ENCODE peak calls at places on chromosomes 6 and 20, in six cellular contexts. One of them, this sample, is unnamed.

GRCh38 chr20:45969712-45970634 is 2.0 kb downstream of the ZNF335 start:
- DNase-seq in left lung: no peak
- DNase-seq in Calu3: peak
- DNase-seq in fibroblast of the aortic adventitia: peak
- DNase-seq in glutamatergic neuron: no peak
- DNase-seq in astrocyte of the spinal cord: peak
- DNase-seq in this sample: no peak

GRCh38 chr6:26743157-26743821 is 83.7 kb upstream of the ZNF322 start:
- DNase-seq in left lung: no peak
- DNase-seq in Calu3: no peak
- DNase-seq in fibroblast of the aortic adventitia: peak
- DNase-seq in glutamatergic neuron: peak
- DNase-seq in astrocyte of the spinal cord: peak
- DNase-seq in this sample: peak

GRCh38 chr20:36547186-36548005 is 6.1 kb downstream of the MYL9 start:
- DNase-seq in left lung: no peak
- DNase-seq in Calu3: no peak
- DNase-seq in fibroblast of the aortic adventitia: no peak
- DNase-seq in glutamatergic neuron: no peak
- DNase-seq in astrocyte of the spinal cord: no peak
- DNase-seq in this sample: no peak

GRCh38 chr6:7784706-7785105 is 58.8 kb downstream of the BMP6 start:
- DNase-seq in left lung: no peak
- DNase-seq in Calu3: no peak
- DNase-seq in fibroblast of the aortic adventitia: no peak
- DNase-seq in glutamatergic neuron: no peak
- DNase-seq in astrocyte of the spinal cord: no peak
- DNase-seq in this sample: no peak

GRCh38 chr6:14286144-14286543 is 168.6 kb downstream of the CD83 start:
- DNase-seq in left lung: no peak
- DNase-seq in Calu3: no peak
- DNase-seq in fibroblast of the aortic adventitia: peak
- DNase-seq in glutamatergic neuron: no peak
- DNase-seq in astrocyte of the spinal cord: peak
- DNase-seq in this sample: no peak

GRCh38 chr6:106309024-106309423 is 16.5 kb downstream of the ATG5 start:
- DNase-seq in left lung: no peak
- DNase-seq in Calu3: no peak
- DNase-seq in fibroblast of the aortic adventitia: peak
- DNase-seq in glutamatergic neuron: no peak
- DNase-seq in astrocyte of the spinal cord: no peak
- DNase-seq in this sample: no peak

GRCh38 chr6:23329091-23329490 is 759.7 kb downstream of the HDGFL1 start:
- DNase-seq in left lung: no peak
- DNase-seq in Calu3: no peak
- DNase-seq in fibroblast of the aortic adventitia: no peak
- DNase-seq in glutamatergic neuron: no peak
- DNase-seq in astrocyte of the spinal cord: no peak
- DNase-seq in this sample: no peak

GRCh38 chr20:6908673-6909072 is 141.2 kb downstream of the BMP2 start:
- DNase-seq in left lung: no peak
- DNase-seq in Calu3: no peak
- DNase-seq in fibroblast of the aortic adventitia: no peak
- DNase-seq in glutamatergic neuron: no peak
- DNase-seq in astrocyte of the spinal cord: no peak
- DNase-seq in this sample: no peak

GRCh38 chr6:113172531-113172966 is 684.6 kb upstream of the MARCKS start:
- DNase-seq in left lung: no peak
- DNase-seq in Calu3: no peak
- DNase-seq in fibroblast of the aortic adventitia: peak
- DNase-seq in glutamatergic neuron: no peak
- DNase-seq in astrocyte of the spinal cord: no peak
- DNase-seq in this sample: no peak

GRCh38 chr6:10203651-10204050 is 211.2 kb downstream of the TFAP2A start:
- DNase-seq in left lung: no peak
- DNase-seq in Calu3: no peak
- DNase-seq in fibroblast of the aortic adventitia: no peak
- DNase-seq in glutamatergic neuron: no peak
- DNase-seq in astrocyte of the spinal cord: no peak
- DNase-seq in this sample: no peak

GRCh38 chr6:37622639-37623038 is 75.0 kb downstream of the MDGA1 start:
- DNase-seq in left lung: no peak
- DNase-seq in Calu3: no peak
- DNase-seq in fibroblast of the aortic adventitia: no peak
- DNase-seq in glutamatergic neuron: no peak
- DNase-seq in astrocyte of the spinal cord: no peak
- DNase-seq in this sample: no peak

GRCh38 chr6:101001607-101002006 is 120.5 kb upstream of the ASCC3 start:
- DNase-seq in left lung: no peak
- DNase-seq in Calu3: no peak
- DNase-seq in fibroblast of the aortic adventitia: no peak
- DNase-seq in glutamatergic neuron: no peak
- DNase-seq in astrocyte of the spinal cord: no peak
- DNase-seq in this sample: no peak

GRCh38 chr20:48502016-48502415 is 325.8 kb downstream of the PREX1 start:
- DNase-seq in left lung: no peak
- DNase-seq in Calu3: no peak
- DNase-seq in fibroblast of the aortic adventitia: no peak
- DNase-seq in glutamatergic neuron: no peak
- DNase-seq in astrocyte of the spinal cord: no peak
- DNase-seq in this sample: no peak

GRCh38 chr20:57390604-57391438 is at the start of gene RBM38:
- DNase-seq in left lung: peak
- DNase-seq in Calu3: peak
- DNase-seq in fibroblast of the aortic adventitia: peak
- DNase-seq in glutamatergic neuron: peak
- DNase-seq in astrocyte of the spinal cord: peak
- DNase-seq in this sample: peak

GRCh38 chr20:9160760-9161159 is 91.9 kb downstream of the PLCB4 start:
- DNase-seq in left lung: no peak
- DNase-seq in Calu3: no peak
- DNase-seq in fibroblast of the aortic adventitia: peak
- DNase-seq in glutamatergic neuron: no peak
- DNase-seq in astrocyte of the spinal cord: no peak
- DNase-seq in this sample: no peak

GRCh38 chr6:145137425-145137824 is 597.9 kb downstream of the EPM2A start:
- DNase-seq in left lung: no peak
- DNase-seq in Calu3: no peak
- DNase-seq in fibroblast of the aortic adventitia: peak
- DNase-seq in glutamatergic neuron: no peak
- DNase-seq in astrocyte of the spinal cord: peak
- DNase-seq in this sample: no peak

GRCh38 chr6:45696738-45697137 is 318.9 kb downstream of the CLIC5 start:
- DNase-seq in left lung: no peak
- DNase-seq in Calu3: no peak
- DNase-seq in fibroblast of the aortic adventitia: no peak
- DNase-seq in glutamatergic neuron: no peak
- DNase-seq in astrocyte of the spinal cord: no peak
- DNase-seq in this sample: no peak

GRCh38 chr6:25606151-25606550 is 45.9 kb upstream of the SCGN start:
- DNase-seq in left lung: no peak
- DNase-seq in Calu3: no peak
- DNase-seq in fibroblast of the aortic adventitia: no peak
- DNase-seq in glutamatergic neuron: no peak
- DNase-seq in astrocyte of the spinal cord: no peak
- DNase-seq in this sample: no peak

GRCh38 chr20:24470782-24471582 is 1.6 kb downstream of the SYNDIG1 start:
- DNase-seq in left lung: no peak
- DNase-seq in Calu3: no peak
- DNase-seq in fibroblast of the aortic adventitia: no peak
- DNase-seq in glutamatergic neuron: no peak
- DNase-seq in astrocyte of the spinal cord: no peak
- DNase-seq in this sample: no peak

GRCh38 chr6:39496951-39497350 is 174.4 kb upstream of the KCNK16 start:
- DNase-seq in left lung: peak
- DNase-seq in Calu3: no peak
- DNase-seq in fibroblast of the aortic adventitia: peak
- DNase-seq in glutamatergic neuron: no peak
- DNase-seq in astrocyte of the spinal cord: no peak
- DNase-seq in this sample: no peak

GRCh38 chr20:6828794-6829423 is 61.4 kb downstream of the BMP2 start:
- DNase-seq in left lung: peak
- DNase-seq in Calu3: peak
- DNase-seq in fibroblast of the aortic adventitia: peak
- DNase-seq in glutamatergic neuron: peak
- DNase-seq in astrocyte of the spinal cord: peak
- DNase-seq in this sample: peak

GRCh38 chr6:108071736-108072276 is 2.7 kb downstream of the OSTM1 start:
- DNase-seq in left lung: no peak
- DNase-seq in Calu3: no peak
- DNase-seq in fibroblast of the aortic adventitia: no peak
- DNase-seq in glutamatergic neuron: no peak
- DNase-seq in astrocyte of the spinal cord: no peak
- DNase-seq in this sample: no peak

GRCh38 chr6:129753422-129753821 is 43.4 kb upstream of the ARHGAP18 start:
- DNase-seq in left lung: no peak
- DNase-seq in Calu3: no peak
- DNase-seq in fibroblast of the aortic adventitia: peak
- DNase-seq in glutamatergic neuron: no peak
- DNase-seq in astrocyte of the spinal cord: peak
- DNase-seq in this sample: no peak

GRCh38 chr20:52972190-52972937 is at the start of gene TSHZ2:
- DNase-seq in left lung: peak
- DNase-seq in Calu3: peak
- DNase-seq in fibroblast of the aortic adventitia: peak
- DNase-seq in glutamatergic neuron: peak
- DNase-seq in astrocyte of the spinal cord: peak
- DNase-seq in this sample: peak

GRCh38 chr6:87068804-87069203 is 26.1 kb downstream of the CGA start:
- DNase-seq in left lung: no peak
- DNase-seq in Calu3: no peak
- DNase-seq in fibroblast of the aortic adventitia: no peak
- DNase-seq in glutamatergic neuron: no peak
- DNase-seq in astrocyte of the spinal cord: no peak
- DNase-seq in this sample: no peak
- TF ChIP-seq CTCF in left lung: no peak
- TF ChIP-seq CTCF in Calu3: no peak
- TF ChIP-seq CTCF in fibroblast of the aortic adventitia: no peak
- TF ChIP-seq CTCF in glutamatergic neuron: no peak
- TF ChIP-seq CTCF in astrocyte of the spinal cord: no peak
- TF ChIP-seq CTCF in this sample: no peak

GRCh38 chr6:44631968-44632367 is 244.5 kb downstream of the CDC5L start:
- DNase-seq in left lung: no peak
- DNase-seq in Calu3: no peak
- DNase-seq in fibroblast of the aortic adventitia: no peak
- DNase-seq in glutamatergic neuron: no peak
- DNase-seq in astrocyte of the spinal cord: no peak
- DNase-seq in this sample: no peak

GRCh38 chr6:44629636-44630035 is 242.1 kb downstream of the CDC5L start:
- DNase-seq in left lung: no peak
- DNase-seq in Calu3: no peak
- DNase-seq in fibroblast of the aortic adventitia: no peak
- DNase-seq in glutamatergic neuron: no peak
- DNase-seq in astrocyte of the spinal cord: no peak
- DNase-seq in this sample: no peak

GRCh38 chr6:44628347-44628746 is 240.8 kb downstream of the CDC5L start:
- DNase-seq in left lung: no peak
- DNase-seq in Calu3: no peak
- DNase-seq in fibroblast of the aortic adventitia: no peak
- DNase-seq in glutamatergic neuron: no peak
- DNase-seq in astrocyte of the spinal cord: no peak
- DNase-seq in this sample: no peak

GRCh38 chr6:44627879-44628271 is 240.4 kb downstream of the CDC5L start:
- DNase-seq in left lung: no peak
- DNase-seq in Calu3: no peak
- DNase-seq in fibroblast of the aortic adventitia: no peak
- DNase-seq in glutamatergic neuron: no peak
- DNase-seq in astrocyte of the spinal cord: no peak
- DNase-seq in this sample: no peak

DNA sequence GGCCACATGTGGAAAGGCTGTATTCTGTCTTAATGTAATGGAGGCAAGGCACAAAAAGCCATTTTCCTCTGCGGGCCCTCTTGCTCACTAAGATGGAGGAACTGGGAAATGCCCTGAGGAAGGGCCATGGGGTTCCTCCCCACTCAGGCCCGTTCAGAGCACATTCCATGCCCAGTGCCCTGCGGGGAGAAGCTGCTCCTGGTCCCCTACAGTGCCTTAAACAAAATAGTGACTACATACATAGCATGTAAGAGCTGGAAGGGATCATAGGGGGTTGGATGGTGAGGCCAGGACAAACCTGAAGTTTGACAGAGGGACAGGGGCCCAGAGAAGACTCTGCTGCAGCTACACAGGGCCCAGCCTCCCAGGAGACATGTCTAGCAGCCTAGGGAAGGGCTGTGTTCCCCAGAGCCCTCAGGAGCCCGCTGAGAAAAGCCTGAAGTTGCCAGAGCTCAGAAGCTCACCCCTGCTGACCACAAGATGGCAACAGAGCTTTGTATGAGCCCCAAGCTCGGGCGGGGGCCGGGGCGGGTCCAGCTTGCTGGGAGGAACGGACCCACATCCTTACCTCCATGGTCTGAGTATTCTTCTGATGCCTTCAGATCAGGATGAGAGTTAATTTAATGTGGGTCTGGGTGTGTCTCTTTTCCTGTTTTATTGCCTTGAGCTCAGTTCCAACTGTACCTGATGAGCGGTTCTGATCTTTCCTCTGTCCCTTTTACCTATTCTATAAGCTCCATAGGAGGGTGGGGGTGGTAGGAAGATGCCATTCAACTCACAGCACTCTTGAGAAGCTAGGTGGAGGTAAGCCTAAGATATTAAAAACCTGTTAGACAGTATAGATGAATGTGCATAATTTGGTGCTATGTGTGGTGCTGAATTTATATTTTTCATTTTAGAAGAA is 242.9 kb downstream of the CDC5L start:
- DNase-seq in left lung: no peak
- DNase-seq in Calu3: peak
- DNase-seq in fibroblast of the aortic adventitia: peak
- DNase-seq in glutamatergic neuron: peak
- DNase-seq in astrocyte of the spinal cord: peak
- DNase-seq in this sample: peak
- TF ChIP-seq CTCF in left lung: peak
- TF ChIP-seq CTCF in Calu3: peak
- TF ChIP-seq CTCF in fibroblast of the aortic adventitia: peak
- TF ChIP-seq CTCF in glutamatergic neuron: no peak
- TF ChIP-seq CTCF in astrocyte of the spinal cord: peak
- TF ChIP-seq CTCF in this sample: peak

GRCh38 chr20:32034581-32035397 is 17.3 kb upstream of the HCK start:
- DNase-seq in left lung: peak
- DNase-seq in Calu3: no peak
- DNase-seq in fibroblast of the aortic adventitia: peak
- DNase-seq in glutamatergic neuron: no peak
- DNase-seq in astrocyte of the spinal cord: no peak
- DNase-seq in this sample: no peak
- TF ChIP-seq CTCF in left lung: no peak
- TF ChIP-seq CTCF in Calu3: no peak
- TF ChIP-seq CTCF in fibroblast of the aortic adventitia: no peak
- TF ChIP-seq CTCF in glutamatergic neuron: no peak
- TF ChIP-seq CTCF in astrocyte of the spinal cord: no peak
- TF ChIP-seq CTCF in this sample: no peak

DNA sequence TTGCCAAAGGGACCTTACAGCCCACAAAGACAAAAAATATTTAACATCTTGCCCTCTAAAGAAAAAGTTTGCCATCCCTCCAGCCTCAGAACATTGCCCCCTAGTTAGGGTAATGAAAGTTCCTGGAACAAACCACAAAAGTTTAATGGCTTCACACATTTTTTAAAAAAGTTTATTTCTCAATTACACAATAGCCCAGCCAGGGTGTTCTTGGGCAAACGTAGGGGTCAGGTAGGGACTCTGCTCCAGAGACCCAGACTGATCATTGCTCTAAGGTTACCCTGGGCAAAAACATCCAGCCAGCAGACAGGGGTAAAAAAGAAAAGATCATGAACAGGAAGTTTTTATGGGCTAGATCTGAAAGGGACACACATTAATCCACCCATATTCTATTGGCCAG is 4.5 kb upstream of the ISM1 start:
- DNase-seq in left lung: no peak
- DNase-seq in Calu3: no peak
- DNase-seq in fibroblast of the aortic adventitia: no peak
- DNase-seq in glutamatergic neuron: no peak
- DNase-seq in astrocyte of the spinal cord: no peak
- DNase-seq in this sample: no peak
- TF ChIP-seq CTCF in left lung: no peak
- TF ChIP-seq CTCF in Calu3: no peak
- TF ChIP-seq CTCF in fibroblast of the aortic adventitia: no peak
- TF ChIP-seq CTCF in glutamatergic neuron: no peak
- TF ChIP-seq CTCF in astrocyte of the spinal cord: no peak
- TF ChIP-seq CTCF in this sample: no peak